ENCODE peak calls at places on chromosomes 4 and X, in five cellular contexts. U is transverse colon, R is sigmoid colon, L is GM12891, C is uterus. F is an unnamed sample.

GRCh38 chr4:113976937-113977855 is 2.3 kb downstream of the ARSJ start:
- DNase-seq in U (no peak), C (no peak), R (no peak), L (no peak), F (no peak)

GRCh38 chr4:8294036-8294435 is 24.5 kb downstream of the HTRA3 start:
- DNase-seq in C (no peak), U (no peak), R (peak), L (no peak), F (no peak)

GRCh38 chrX:36930491-36930890 is 77.7 kb upstream of the FAM47C start:
- DNase-seq in U (no peak), L (no peak), C (no peak), R (no peak), F (no peak)

GRCh38 chr4:120874792-120875774 is 47.4 kb downstream of the PRDM5 start:
- DNase-seq in U (no peak), C (no peak), R (no peak), L (no peak), F (no peak)

GRCh38 chrX:86349115-86349514 is 200.9 kb downstream of the DACH2 start:
- DNase-seq in C (no peak), U (no peak), L (no peak), R (no peak), F (no peak)

GRCh38 chr4:6342530-6343293 is 73.1 kb downstream of the WFS1 start:
- DNase-seq in R (no peak), U (no peak), C (peak), L (no peak), F (no peak)

GRCh38 chr4:105741548-105741947 is 33.0 kb downstream of the GSTCD start:
- DNase-seq in C (no peak), U (no peak), R (no peak), L (no peak), F (no peak)

GRCh38 chr4:156961241-156962068 is 10.1 kb downstream of the PDGFC start:
- DNase-seq in R (no peak), C (no peak), L (no peak), U (no peak), F (no peak)

GRCh38 chr4:186900232-186900900 is 176.7 kb upstream of the FAT1 start:
- DNase-seq in L (no peak), U (no peak), R (no peak), C (no peak), F (peak)

GRCh38 chr4:123588631-123589223 is 192.1 kb downstream of the SPRY1 start:
- DNase-seq in R (no peak), L (no peak), U (peak), C (no peak), F (no peak)

GRCh38 chrX:31717474-31717873 is 645.6 kb upstream of the FTHL17 start:
- DNase-seq in L (no peak), C (no peak), R (no peak), U (no peak), F (no peak)

GRCh38 chrX:41946973-41947612 is 23.7 kb upstream of the CASK start:
- DNase-seq in R (no peak), L (no peak), C (no peak), U (no peak), F (no peak)

GRCh38 chr4:101115841-101116240 is 231.5 kb downstream of the PPP3CA start:
- DNase-seq in R (no peak), L (no peak), C (no peak), U (no peak), F (no peak)

GRCh38 chr4:57462843-57463242 is 352.7 kb upstream of the IGFBP7 start:
- DNase-seq in C (no peak), U (peak), R (no peak), L (no peak), F (no peak)

DNA sequence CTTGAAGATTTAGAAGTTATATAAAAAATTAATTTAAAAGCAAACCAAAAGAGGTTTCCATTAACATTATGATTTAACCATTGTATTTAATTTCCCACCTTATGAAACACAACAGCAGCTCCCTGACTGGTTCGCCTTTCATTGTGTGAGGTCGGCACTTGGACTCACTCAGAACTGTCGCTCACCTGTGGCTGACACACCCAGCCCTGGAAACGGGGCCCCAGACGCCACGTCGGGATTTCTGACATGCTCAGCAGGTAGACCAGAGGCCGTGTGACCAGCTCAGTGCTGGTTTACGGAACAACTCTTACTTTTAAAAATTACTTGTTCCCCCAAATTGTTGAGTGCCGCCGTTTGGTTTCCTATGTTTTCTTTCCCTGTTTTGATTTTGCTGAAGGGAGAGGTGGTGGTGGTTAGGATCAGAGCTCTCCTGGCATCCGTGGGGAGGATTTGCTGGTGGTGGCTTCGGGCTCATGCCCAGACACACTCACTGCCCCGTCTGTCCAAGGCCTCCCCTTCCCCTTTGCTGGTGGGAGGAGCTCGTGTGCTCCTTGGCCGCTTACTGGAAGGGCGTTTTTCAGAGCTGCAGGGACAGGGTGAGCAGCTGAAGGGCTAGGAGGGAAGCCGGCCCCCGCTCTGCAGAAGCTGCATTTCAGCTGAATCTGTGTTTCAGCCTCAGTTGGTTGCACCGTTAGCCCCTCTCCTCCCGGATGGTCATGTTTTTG is 59.2 kb downstream of the CPLX1 start:
- DNase-seq in C (no peak), L (no peak), R (no peak), U (no peak), F (no peak)
- TF ChIP-seq POLR2A in C (no peak), L (no peak), R (no peak), U (no peak), F (no peak)

GRCh38 chr4:52713456-52713937 is 37.7 kb downstream of the ERVMER34-1 start:
- DNase-seq in L (no peak), R (no peak), U (no peak), C (no peak), F (peak)
- TF ChIP-seq POLR2A in L (peak), R (no peak), U (no peak), C (no peak), F (no peak)

GRCh38 chr4:77156912-77157858 is at the start of gene CCNG2:
- DNase-seq in U (peak), R (peak), L (peak), C (peak), F (peak)
- TF ChIP-seq POLR2A in U (peak), R (peak), L (peak), C (peak), F (peak)

GRCh38 chr4:119543794-119544193 is 84.8 kb downstream of the PDE5A start:
- DNase-seq in L (no peak), R (no peak), C (no peak), U (no peak), F (no peak)
- TF ChIP-seq POLR2A in L (no peak), R (no peak), C (no peak), U (no peak), F (no peak)

GRCh38 chr4:184280104-184280503 is 62.4 kb upstream of the ENPP6 start:
- DNase-seq in U (no peak), R (no peak), C (no peak), L (no peak), F (no peak)

GRCh38 chr4:184281231-184282139 is 63.8 kb upstream of the ENPP6 start:
- DNase-seq in R (no peak), U (peak), L (no peak), C (no peak), F (no peak)

GRCh38 chr4:184282251-184282713 is 64.6 kb upstream of the ENPP6 start:
- DNase-seq in U (peak), C (no peak), R (no peak), L (no peak), F (peak)

GRCh38 chr4:184279496-184280082 is 61.9 kb upstream of the ENPP6 start:
- DNase-seq in U (no peak), L (no peak), R (no peak), C (no peak), F (no peak)

DNA sequence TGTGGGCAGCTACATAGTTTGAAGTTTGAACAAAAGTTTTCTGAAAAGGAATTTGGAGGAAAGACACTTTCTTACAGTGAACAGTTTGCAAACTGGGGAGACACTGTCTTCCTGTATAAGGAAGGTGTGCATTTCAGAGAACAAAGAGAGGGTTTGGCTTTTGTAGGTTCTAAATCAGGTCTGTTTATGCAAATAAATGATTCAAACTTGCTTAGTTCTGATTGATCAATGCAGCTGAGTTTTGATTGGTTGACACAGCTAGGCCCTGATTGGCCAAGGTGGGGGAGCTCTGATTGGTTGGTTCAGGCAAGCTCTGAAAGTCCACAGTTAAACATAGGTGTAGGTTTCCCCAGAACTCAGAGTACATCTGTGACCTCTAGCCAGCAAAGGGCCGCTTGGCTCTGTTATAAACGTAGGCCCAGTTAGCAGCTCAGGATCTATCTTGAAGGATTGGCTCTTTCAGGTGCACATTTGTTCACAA is 63.0 kb upstream of the ENPP6 start:
- DNase-seq in C (no peak), R (no peak), U (peak), L (no peak), F (no peak)
- TF ChIP-seq POLR2A in C (no peak), R (no peak), U (no peak), L (peak), F (no peak)

GRCh38 chrX:40149286-40150175 is 51.8 kb upstream of the BCOR start:
- DNase-seq in L (no peak), C (no peak), U (no peak), R (no peak), F (no peak)

GRCh38 chrX:40147399-40148188 is 49.8 kb upstream of the BCOR start:
- DNase-seq in L (no peak), U (no peak), C (no peak), R (no peak), F (no peak)

GRCh38 chrX:40150503-40150902 is 52.7 kb upstream of the BCOR start:
- DNase-seq in C (no peak), L (no peak), R (no peak), U (no peak), F (no peak)

GRCh38 chrX:40148189-40148438 is 50.4 kb upstream of the BCOR start:
- DNase-seq in R (no peak), L (no peak), C (no peak), U (no peak), F (no peak)

GRCh38 chrX:40148439-40149285 is 50.9 kb upstream of the BCOR start:
- DNase-seq in C (no peak), U (peak), L (no peak), R (no peak), F (peak)
- TF ChIP-seq POLR2A in C (no peak), U (no peak), L (no peak), R (no peak), F (no peak)